ENCODE peak calls at places on chromosomes 2 and 18, in five cellular contexts. I, K, V, L and S are unnamed samples.

GRCh38 chr2:55311444-55311870 is 42.4 kb upstream of the MTIF2 start:
- DNase-seq in I (no peak), V (no peak), L (no peak), K (no peak), S (no peak)

GRCh38 chr18:36724591-36725001 is 104.2 kb downstream of the TPGS2 start:
- DNase-seq in V (no peak), K (no peak), I (no peak), L (no peak), S (no peak)

GRCh38 chr2:54757496-54757895 is 34.0 kb downstream of the EML6 start:
- DNase-seq in I (no peak), V (no peak), L (no peak), K (no peak), S (no peak)

GRCh38 chr2:191622374-191623320 is 55.3 kb upstream of the NABP1 start:
- DNase-seq in L (no peak), I (no peak), K (no peak), V (no peak), S (peak)

GRCh38 chr2:177275041-177275440 is 10.5 kb upstream of the NFE2L2 start:
- DNase-seq in K (no peak), I (no peak), L (no peak), V (no peak), S (no peak)

GRCh38 chr18:59957957-59958356 is 58.2 kb downstream of the PMAIP1 start:
- DNase-seq in L (peak), V (peak), K (peak), I (peak), S (no peak)

GRCh38 chr18:75607701-75608100 is 180.2 kb upstream of the SMIM21 start:
- DNase-seq in L (no peak), K (no peak), I (no peak), V (no peak), S (no peak)

GRCh38 chr2:11746807-11747459 is 501 bp downstream of the LPIN1 start:
- DNase-seq in K (no peak), L (peak), V (peak), I (peak), S (peak)

GRCh38 chr18:77077836-77078456 is 54.6 kb downstream of the MBP start:
- DNase-seq in L (no peak), I (peak), K (no peak), V (no peak), S (no peak)

GRCh38 chr2:175111200-175111657 is 56.8 kb downstream of the ATF2 start:
- DNase-seq in I (peak), L (peak), K (peak), V (peak), S (no peak)

GRCh38 chr18:23270999-23271680 is 135.9 kb downstream of the CABLES1 start:
- DNase-seq in L (no peak), I (no peak), K (no peak), V (no peak), S (no peak)

GRCh38 chr2:175019566-175020327 is 14.6 kb upstream of the CHN1 start:
- DNase-seq in I (no peak), L (no peak), V (no peak), K (no peak), S (no peak)

GRCh38 chr2:5758346-5758745 is 66.2 kb downstream of the SOX11 start:
- DNase-seq in I (no peak), V (no peak), L (no peak), K (no peak), S (no peak)

GRCh38 chr2:31577143-31577542 is 3.6 kb downstream of the SRD5A2 start:
- DNase-seq in V (no peak), I (no peak), L (no peak), K (no peak), S (no peak)

GRCh38 chr2:155377931-155378444 is 679.5 kb downstream of the KCNJ3 start:
- DNase-seq in L (no peak), K (no peak), V (no peak), I (no peak), S (no peak)

GRCh38 chr2:235085476-235085875 is 133.7 kb downstream of the SH3BP4 start:
- DNase-seq in K (no peak), I (no peak), L (no peak), V (no peak), S (no peak)

GRCh38 chr2:234469251-234469845 is 27.5 kb downstream of the ARL4C start:
- DNase-seq in V (no peak), K (no peak), L (no peak), I (no peak), S (no peak)

GRCh38 chr2:217289909-217290283 is 430.0 kb upstream of the TNP1 start:
- DNase-seq in L (peak), I (peak), K (no peak), V (peak), S (no peak)

GRCh38 chr2:237432484-237433092 is 18.6 kb upstream of the COL6A3 start:
- DNase-seq in K (peak), L (peak), I (no peak), V (no peak), S (no peak)

GRCh38 chr2:196479350-196479749 is 160.2 kb upstream of the CCDC150 start:
- DNase-seq in L (no peak), I (no peak), K (no peak), V (no peak), S (no peak)

GRCh38 chr18:33495278-33495677 is 54.8 kb upstream of the CCDC178 start:
- DNase-seq in K (no peak), L (peak), V (peak), I (peak), S (peak)

GRCh38 chr2:6771539-6772365 is 94.0 kb downstream of the CMPK2 start:
- DNase-seq in I (peak), V (no peak), L (no peak), K (no peak), S (no peak)
- TF ChIP-seq JUND in I (no peak), V (no peak), L (no peak), K (no peak), S (no peak)

GRCh38 chr2:203446071-203446481 is 89.0 kb downstream of the RAPH1 start:
- DNase-seq in L (no peak), I (peak), K (no peak), V (no peak), S (no peak)
- TF ChIP-seq JUND in L (peak), I (peak), K (no peak), V (no peak), S (no peak)

GRCh38 chr2:36406296-36406695 is 50.7 kb downstream of the CRIM1 start:
- DNase-seq in V (no peak), K (no peak), L (no peak), I (no peak), S (no peak)
- TF ChIP-seq JUND in V (no peak), K (no peak), L (no peak), I (no peak), S (no peak)

GRCh38 chr2:47007221-47007825 is 91.7 kb upstream of the MCFD2 start:
- DNase-seq in L (no peak), K (no peak), V (no peak), I (no peak), S (no peak)
- TF ChIP-seq JUND in L (no peak), K (no peak), V (no peak), I (no peak), S (no peak)

GRCh38 chr18:67483237-67483636 is 33.3 kb downstream of the DSEL start:
- DNase-seq in I (no peak), V (no peak), K (no peak), L (peak), S (no peak)
- TF ChIP-seq JUND in I (no peak), V (no peak), K (no peak), L (no peak), S (no peak)

DNA sequence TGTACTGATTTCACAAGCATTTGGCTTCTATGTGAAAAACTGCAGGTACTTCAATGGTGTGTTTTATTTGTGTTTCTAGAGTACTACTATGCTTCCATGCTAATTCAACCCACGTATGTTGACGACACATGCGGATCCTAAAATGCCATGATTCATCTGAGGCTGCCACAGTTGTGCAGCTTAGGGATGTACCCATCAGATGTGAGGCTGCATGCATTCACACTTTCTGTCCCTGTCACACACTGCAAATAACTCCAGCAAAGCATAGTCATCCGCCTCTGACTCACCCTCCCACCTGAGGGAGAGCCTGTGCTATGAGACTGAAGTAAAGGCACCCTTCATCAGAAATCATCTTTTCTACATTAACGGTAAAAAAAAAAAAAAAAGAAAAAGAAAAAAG is 22.1 kb upstream of the SERTAD2 start:
- DNase-seq in L (no peak), V (peak), K (no peak), I (peak), S (no peak)
- TF ChIP-seq JUND in L (no peak), V (no peak), K (peak), I (peak), S (no peak)

DNA sequence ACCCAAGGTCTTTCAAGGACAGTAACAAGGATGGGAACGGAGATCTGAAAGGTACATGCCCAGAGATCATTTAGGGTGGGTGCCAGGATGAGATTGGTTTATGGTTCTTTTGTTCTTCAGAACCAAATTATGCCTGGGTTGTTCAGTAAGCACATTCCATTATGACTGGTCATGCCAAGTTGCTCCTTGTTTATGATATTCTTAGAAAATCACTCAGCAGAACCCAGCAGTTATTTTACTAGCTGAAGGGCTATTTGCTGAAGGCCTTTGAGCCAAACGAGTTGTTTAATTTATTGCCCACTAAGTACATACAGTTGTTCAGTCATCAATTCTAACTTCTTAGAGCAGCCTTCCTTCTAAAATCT is 617 bp downstream of the SLC3A1 start:
- DNase-seq in V (no peak), I (no peak), L (no peak), K (no peak), S (no peak)
- TF ChIP-seq JUND in V (no peak), I (no peak), L (no peak), K (no peak), S (no peak)

DNA sequence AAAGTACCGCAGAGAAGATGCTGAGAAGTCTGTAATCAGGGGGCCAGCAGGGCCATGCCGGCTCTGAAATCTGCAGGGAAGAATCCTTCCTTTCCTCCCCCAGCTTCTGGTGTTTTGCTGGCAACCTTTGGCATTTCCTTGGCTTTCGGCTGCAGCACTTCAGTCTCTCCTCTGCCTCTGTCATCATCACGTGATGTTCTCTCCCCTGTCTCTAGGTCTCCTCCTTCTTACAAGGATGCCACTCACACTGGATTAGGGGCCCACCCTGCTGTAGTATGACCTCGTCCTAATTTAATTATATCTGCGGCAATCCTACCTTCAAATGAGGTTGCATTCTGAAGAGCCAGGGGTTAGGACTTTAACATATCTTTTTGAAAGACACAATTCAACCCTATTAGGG is 13.8 kb upstream of the RAB12 start:
- DNase-seq in I (no peak), K (no peak), V (no peak), L (no peak), S (no peak)
- TF ChIP-seq JUND in I (no peak), K (no peak), V (no peak), L (no peak), S (no peak)

GRCh38 chr18:80252136-80252535 is 4.8 kb upstream of the PARD6G start:
- DNase-seq in K (no peak), V (no peak), I (no peak), L (no peak), S (no peak)
- TF ChIP-seq JUND in K (no peak), V (no peak), I (no peak), L (no peak), S (no peak)

DNA sequence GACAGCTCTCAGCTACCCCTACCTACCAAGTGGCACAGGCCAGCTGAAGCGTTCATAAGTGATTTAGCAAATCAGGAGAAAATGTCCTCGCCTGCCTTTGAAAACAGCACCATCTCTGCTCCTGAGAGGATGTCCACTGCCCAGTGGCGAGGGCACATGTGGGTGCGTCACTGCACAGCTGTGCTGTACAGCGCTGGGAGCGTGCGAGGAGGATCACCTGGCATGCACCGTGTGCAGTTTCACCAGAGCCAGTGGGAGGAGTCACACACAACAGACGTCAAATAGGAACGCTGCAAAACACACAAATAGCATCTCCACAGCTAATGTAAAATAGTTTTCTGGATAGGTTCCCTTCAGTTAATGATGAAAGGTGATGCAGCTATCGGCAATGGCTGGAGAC is 154.1 kb downstream of the HDAC4 start:
- DNase-seq in I (no peak), V (no peak), K (peak), L (no peak), S (no peak)
- TF ChIP-seq JUND in I (no peak), V (no peak), K (no peak), L (no peak), S (no peak)